ENCODE peak calls at places on chromosomes 16 and 17, in five cellular contexts. D is CD8-positive, alpha-beta memory T cell; W is PC-9; V is IMR-90; H is GM23248. N is an unnamed sample. For H3K9me3, the result is how much of the 10 kb centered on the place peaks cover.

GRCh38 chr17:10025976-10026785 is 121.1 kb upstream of the RCVRN start:
- DNase-seq in D (no peak), W (no peak), V (no peak), H (no peak), N (no peak)

GRCh38 chr17:73142763-73143395 is 21.9 kb upstream of the SSTR2 start:
- DNase-seq in D (no peak), W (no peak), V (peak), H (peak), N (no peak)

GRCh38 chr17:76811028-76811427 is 57.2 kb upstream of the MGAT5B start:
- DNase-seq in D (no peak), W (no peak), V (no peak), H (no peak), N (no peak)

GRCh38 chr17:57256708-57257112 is 387 bp downstream of the MSI2 start:
- DNase-seq in D (peak), W (no peak), V (no peak), H (peak), N (peak)

GRCh38 chr17:70464995-70465394 is 295.7 kb downstream of the KCNJ2 start:
- DNase-seq in D (no peak), W (no peak), V (no peak), H (no peak), N (no peak)

GRCh38 chr17:44112284-44113280 is 10.9 kb downstream of the HDAC5 start:
- DNase-seq in D (no peak), W (no peak), V (no peak), H (no peak), N (peak)

GRCh38 chr17:17941015-17941414 is 31.2 kb downstream of the TOM1L2 start:
- DNase-seq in D (no peak), W (no peak), V (no peak), H (no peak), N (peak)

GRCh38 chr16:57041182-57042156 is 50.9 kb upstream of the CPNE2 start:
- DNase-seq in D (peak), W (no peak), V (no peak), H (no peak), N (no peak)

GRCh38 chr17:78034429-78035091 is 76.1 kb downstream of the TNRC6C start:
- DNase-seq in D (no peak), W (no peak), V (peak), H (peak), N (no peak)

GRCh38 chr17:4407851-4408250 is 25.9 kb upstream of the SPNS3 start:
- DNase-seq in D (no peak), W (peak), V (no peak), H (peak), N (no peak)

GRCh38 chr16:83970430-83970815 is 2.4 kb downstream of the NECAB2 start:
- DNase-seq in D (no peak), W (no peak), V (no peak), H (no peak), N (no peak)

GRCh38 chr16:11759997-11760396 is 17.3 kb upstream of the TXNDC11 start:
- DNase-seq in D (no peak), W (no peak), V (no peak), H (no peak), N (no peak)

DNA sequence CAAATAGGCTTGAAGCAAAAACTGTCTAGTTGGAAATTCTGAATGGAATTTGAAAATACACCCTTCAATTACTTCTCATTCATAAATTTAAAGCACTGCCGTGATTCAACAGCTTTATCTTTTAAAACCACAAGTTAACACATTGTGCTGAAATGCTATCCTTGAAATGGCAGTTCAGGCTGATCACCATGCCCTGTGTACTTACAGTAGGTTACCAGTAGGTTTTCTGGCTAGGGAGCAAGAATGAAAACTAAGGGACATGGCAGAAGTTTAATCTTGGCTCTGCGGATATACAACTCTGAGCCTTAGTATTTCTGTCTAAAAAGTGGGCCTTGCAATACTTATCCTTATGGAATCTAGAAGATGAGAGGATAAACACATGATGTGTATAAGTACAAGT is 28.0 kb downstream of the NXPH3 start:
- DNase-seq in D (no peak), W (no peak), V (no peak), H (peak), N (no peak)
- H3K27ac ChIP-seq in D (no peak), W (no peak), V (no peak), H (peak), N (no peak)

DNA sequence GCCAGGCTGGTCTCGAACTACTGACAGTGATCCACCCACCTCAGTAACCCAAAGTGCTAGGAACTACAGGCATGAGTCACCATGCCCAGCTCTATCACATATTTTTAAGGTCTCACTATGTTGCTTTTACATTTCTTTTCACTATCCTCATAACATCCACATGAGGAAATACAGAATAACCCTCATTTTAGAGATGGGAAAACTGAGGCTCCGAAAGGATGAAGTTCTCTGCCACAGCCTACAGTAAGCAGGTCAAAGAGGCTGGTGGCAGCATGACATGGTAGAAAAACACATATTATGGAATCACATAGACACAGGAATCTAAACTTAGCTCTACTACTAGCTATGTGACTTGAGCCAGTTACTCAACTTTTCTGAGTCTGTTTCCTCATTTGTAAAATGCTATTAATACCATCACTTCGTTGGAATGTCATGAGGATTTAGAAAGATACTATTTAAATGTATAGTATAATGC is 32.2 kb downstream of the APPBP2 start:
- DNase-seq in D (no peak), W (no peak), V (peak), H (peak), N (no peak)
- H3K9me3 ChIP-seq in D (under half), W (under half), V (under half), H (under half), N (under half)

DNA sequence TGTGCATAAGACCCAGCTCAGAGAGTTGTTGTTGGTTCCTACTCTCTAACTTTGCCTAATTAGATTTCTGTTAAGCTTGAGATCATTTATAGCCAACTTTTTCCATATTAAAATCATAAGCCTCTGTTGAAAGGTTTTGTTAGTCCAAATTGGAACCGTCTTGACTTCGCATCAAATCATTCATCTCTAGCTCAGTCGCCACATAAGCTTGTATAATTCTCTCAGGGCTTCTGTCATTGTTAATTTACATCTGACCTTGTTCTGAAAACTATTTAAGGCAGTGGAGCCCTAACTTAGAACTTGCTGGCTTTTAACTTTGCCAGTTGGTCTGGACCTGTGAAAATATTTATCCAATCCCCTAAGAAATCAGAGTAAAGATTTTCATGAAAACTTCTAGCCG is 107.2 kb downstream of the PITPNC1 start:
- DNase-seq in D (no peak), W (no peak), V (no peak), H (no peak), N (no peak)
- H3K27ac ChIP-seq in D (no peak), W (no peak), V (no peak), H (no peak), N (no peak)

GRCh38 chr16:24382929-24383328 is 126.8 kb downstream of the CACNG3 start:
- DNase-seq in D (no peak), W (no peak), V (no peak), H (no peak), N (no peak)

GRCh38 chr16:24378999-24379398 is 122.9 kb downstream of the CACNG3 start:
- DNase-seq in D (no peak), W (no peak), V (no peak), H (no peak), N (no peak)

DNA sequence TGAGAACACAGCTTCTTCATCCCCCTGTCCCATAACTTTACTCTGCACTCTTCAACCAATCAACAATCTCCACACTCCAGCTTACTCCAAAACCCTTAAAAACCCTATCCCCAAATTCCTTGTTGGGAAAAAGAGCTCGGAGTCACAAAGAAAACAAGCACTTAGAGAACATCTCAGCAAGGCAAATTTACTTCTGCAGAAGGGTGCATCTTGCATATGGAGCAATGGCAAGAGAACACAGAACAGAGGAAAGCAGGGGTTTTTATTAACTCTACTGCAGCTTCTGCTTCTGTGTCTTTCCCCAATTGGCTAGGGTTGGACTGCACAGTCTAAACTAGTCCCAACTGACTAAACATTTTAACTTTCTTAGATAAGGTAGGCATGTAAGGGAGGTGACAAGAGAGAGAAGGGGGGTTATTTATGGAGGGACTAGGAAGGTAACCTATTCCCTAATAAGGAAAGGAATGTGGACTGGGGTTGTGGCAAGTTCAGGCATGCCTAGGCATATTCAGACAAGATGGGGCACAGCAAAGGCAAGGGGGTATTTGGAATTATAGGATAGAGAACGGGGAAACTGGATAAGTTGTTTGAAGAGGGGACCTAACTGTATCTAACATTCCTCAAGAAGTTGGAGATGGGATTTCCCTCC is 125.5 kb downstream of the CACNG3 start:
- DNase-seq in D (no peak), W (no peak), V (no peak), H (no peak), N (no peak)
- H3K9me3 ChIP-seq in D (under half), W (under half), V (under half), H (under half), N (under half)

DNA sequence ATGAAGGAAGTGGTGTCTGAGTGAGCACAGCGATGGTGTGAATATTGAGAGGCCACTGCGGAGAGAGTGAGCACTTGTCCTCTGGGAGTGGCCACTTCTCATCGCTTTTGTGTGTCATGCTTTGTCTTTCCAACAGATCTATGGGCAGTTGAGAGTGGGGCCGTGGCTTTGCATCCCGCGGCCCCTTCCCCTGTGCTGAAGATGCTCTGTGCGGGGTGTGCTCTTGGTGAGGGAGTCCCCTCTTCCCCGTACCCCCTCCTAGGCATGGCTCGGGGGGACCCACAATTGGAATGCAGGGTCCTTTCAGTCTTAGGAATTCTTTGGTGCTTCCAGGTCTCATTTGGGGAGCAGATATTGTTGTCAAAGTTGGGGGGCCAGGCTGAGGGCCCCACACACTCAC is 197.3 kb upstream of the WSCD1 start:
- DNase-seq in D (no peak), W (no peak), V (no peak), H (no peak), N (no peak)
- H3K27ac ChIP-seq in D (no peak), W (no peak), V (no peak), H (no peak), N (no peak)

GRCh38 chr17:54280741-54281140 is 458.0 kb downstream of the KIF2B start:
- DNase-seq in D (no peak), W (no peak), V (no peak), H (no peak), N (no peak)
- H3K9me3 ChIP-seq in D (under half), W (under half), V (under half), H (under half), N (under half)

DNA sequence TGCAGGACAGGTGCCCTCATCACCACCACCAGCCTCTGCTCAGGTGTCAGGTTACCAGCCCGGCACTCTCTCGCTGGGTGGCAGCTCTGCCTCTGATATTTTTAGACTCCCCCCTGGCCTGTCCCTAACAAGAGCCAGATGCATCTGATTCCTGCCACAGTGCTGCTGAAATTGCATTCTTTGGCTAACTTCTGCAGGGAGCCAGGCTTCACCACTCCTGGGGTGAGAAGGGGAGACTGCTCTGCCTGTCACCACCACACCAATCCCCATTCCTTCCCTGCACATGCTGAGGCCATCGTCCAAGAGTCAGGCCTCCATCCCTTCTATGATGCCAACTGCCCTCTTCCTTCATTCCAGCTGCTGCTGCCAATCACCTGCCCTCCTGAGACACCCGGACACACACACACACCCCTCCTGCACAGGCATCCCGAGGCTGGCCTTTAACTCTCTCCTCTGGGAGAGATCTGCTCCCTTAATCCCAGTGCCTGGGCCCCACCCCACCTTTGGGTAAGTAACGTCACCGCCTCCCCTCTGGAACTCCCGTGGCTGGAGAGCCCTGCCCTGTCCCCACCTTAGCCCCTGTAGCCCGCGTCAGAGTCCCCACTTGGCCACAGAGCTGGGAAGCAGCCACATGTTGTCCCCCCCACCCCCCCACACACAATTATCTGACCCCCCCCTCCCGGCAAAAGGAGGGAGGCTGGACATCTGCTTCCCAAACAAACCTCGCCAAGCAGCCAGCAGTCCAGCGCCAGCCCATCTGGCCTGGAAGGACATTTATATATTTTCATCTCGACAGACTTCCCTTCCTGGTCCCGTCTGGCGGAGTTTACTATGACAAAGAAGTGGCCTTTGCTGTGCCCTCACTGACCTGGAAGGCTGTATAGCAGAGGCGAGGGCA is 2.8 kb downstream of the EMP2 start:
- DNase-seq in D (no peak), W (no peak), V (no peak), H (peak), N (peak)
- H3K27ac ChIP-seq in D (no peak), W (no peak), V (no peak), H (no peak), N (peak)

DNA sequence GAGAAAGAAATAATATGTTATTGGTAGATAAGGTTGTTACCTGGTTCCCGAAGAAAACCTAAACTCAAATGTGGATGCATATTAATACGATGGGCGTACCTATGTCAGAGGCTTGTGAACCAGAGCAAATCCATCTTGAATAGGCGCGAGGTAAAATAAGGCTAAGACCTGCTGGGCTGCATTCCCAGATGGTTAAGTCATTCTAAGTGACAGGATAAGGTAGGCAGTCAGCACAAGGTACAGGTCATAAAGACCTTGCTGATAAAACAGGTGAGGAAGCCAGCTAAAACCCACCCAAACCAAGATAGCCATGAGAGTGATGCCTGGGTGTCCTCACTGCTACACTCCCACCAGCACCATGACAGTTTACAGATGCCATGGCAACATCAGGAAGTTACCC is 1400.1 kb downstream of the CDH8 start:
- DNase-seq in D (no peak), W (peak), V (no peak), H (no peak), N (no peak)
- H3K9me3 ChIP-seq in D (under half), W (under half), V (under half), H (under half), N (under half)

N was measured in SJCRH30.